ENCODE peak calls at places on chromosomes 16 and 17, in four cellular contexts. O is fibroblast of mammary gland; U is activated T-helper 1 cell treated with Interleukin-2 at 50 U/mL for 16 hours; L is stimulated activated CD8-positive, alpha-beta memory T cell treated with anti-CD3 and anti-CD28 coated beads, Interleukin-7, amount 100 ng/mL, for 4 hours. F is an unnamed sample.

GRCh38 chr17:42135664-42136653 is 13.4 kb downstream of the HSPB9 start:
- DNase-seq in O (peak; percentile 73), U (no peak), L (no peak), F (peak; percentile 94)

GRCh38 chr17:75588546-75589016 is 981 bp downstream of the MYO15B start:
- DNase-seq in O (no peak), U (peak; percentile 8), L (no peak), F (peak; percentile 60)

GRCh38 chr17:45016823-45017222 is 34.6 kb downstream of the DCAKD start:
- DNase-seq in O (peak; percentile 37), U (no peak), L (no peak), F (no peak)

GRCh38 chr17:28735242-28735722 is 6.7 kb downstream of the NEK8 start:
- DNase-seq in O (no peak), U (no peak), L (no peak), F (no peak)

GRCh38 chr16:65781363-65781762 is 585.1 kb upstream of the CDH5 start:
- DNase-seq in O (no peak), U (no peak), L (no peak), F (no peak)

GRCh38 chr17:3695129-3695722 is 729 bp downstream of the P2RX5 start:
- DNase-seq in O (no peak), U (no peak), L (no peak), F (no peak)

GRCh38 chr17:35784895-35785294 is 10.5 kb downstream of the MMP28 start:
- DNase-seq in O (no peak), U (no peak), L (no peak), F (no peak)

GRCh38 chr16:25210758-25211157 is 6.0 kb upstream of the AQP8 start:
- DNase-seq in O (peak; percentile 84), U (no peak), L (no peak), F (no peak)

GRCh38 chr16:85348921-85349334 is 236.7 kb upstream of the CIBAR2 start:
- DNase-seq in O (no peak), U (no peak), L (no peak), F (no peak)

GRCh38 chr17:2849327-2849670 is 53.1 kb downstream of the RAP1GAP2 start:
- DNase-seq in O (no peak), U (no peak), L (no peak), F (no peak)

GRCh38 chr17:973053-973452 is 6.5 kb downstream of the NXN start:
- DNase-seq in O (no peak), U (no peak), L (no peak), F (no peak)

GRCh38 chr17:63697341-63698286 is 2.3 kb downstream of the LIMD2 start:
- DNase-seq in O (peak; percentile 32), U (peak; percentile 69), L (peak; percentile 65), F (no peak)